ENCODE peak calls at places on chromosomes 11 and 22, in six cellular contexts. One of them, this sample, is unnamed.

GRCh38 chr11:79253280-79253679 is 187.6 kb downstream of the TENM4 start:
- DNase-seq in HFFc6: no peak
- DNase-seq in left ventricle myocardium inferior: no peak
- DNase-seq in H1: no peak
- DNase-seq in astrocyte of the spinal cord: no peak
- DNase-seq in heart right ventricle: no peak
- DNase-seq in this sample: no peak

GRCh38 chr11:69320326-69320725 is 26.4 kb downstream of the MYEOV start:
- DNase-seq in HFFc6: no peak
- DNase-seq in astrocyte of the spinal cord: no peak
- DNase-seq in H1: no peak
- DNase-seq in left ventricle myocardium inferior: no peak
- DNase-seq in heart right ventricle: no peak
- DNase-seq in this sample: no peak

GRCh38 chr22:50570861-50571260 is 7.4 kb downstream of the CPT1B start:
- DNase-seq in heart right ventricle: no peak
- DNase-seq in HFFc6: no peak
- DNase-seq in H1: no peak
- DNase-seq in astrocyte of the spinal cord: no peak
- DNase-seq in left ventricle myocardium inferior: no peak
- DNase-seq in this sample: no peak

GRCh38 chr11:36253238-36253637 is 36.0 kb downstream of the COMMD9 start:
- DNase-seq in heart right ventricle: no peak
- DNase-seq in H1: no peak
- DNase-seq in HFFc6: no peak
- DNase-seq in astrocyte of the spinal cord: no peak
- DNase-seq in left ventricle myocardium inferior: no peak
- DNase-seq in this sample: no peak

GRCh38 chr11:65767406-65767805 is 13.4 kb downstream of the AP5B1 start:
- DNase-seq in astrocyte of the spinal cord: no peak
- DNase-seq in HFFc6: no peak
- DNase-seq in left ventricle myocardium inferior: no peak
- DNase-seq in H1: no peak
- DNase-seq in heart right ventricle: no peak
- DNase-seq in this sample: no peak

GRCh38 chr22:19476023-19476422 is 3.0 kb downstream of the UFD1 start:
- DNase-seq in heart right ventricle: no peak
- DNase-seq in astrocyte of the spinal cord: no peak
- DNase-seq in HFFc6: no peak
- DNase-seq in H1: no peak
- DNase-seq in left ventricle myocardium inferior: no peak
- DNase-seq in this sample: no peak

GRCh38 chr11:130548491-130548833 is 100.0 kb downstream of the ADAMTS15 start:
- DNase-seq in HFFc6: no peak
- DNase-seq in left ventricle myocardium inferior: no peak
- DNase-seq in heart right ventricle: no peak
- DNase-seq in H1: no peak
- DNase-seq in astrocyte of the spinal cord: no peak
- DNase-seq in this sample: no peak

GRCh38 chr22:24730864-24731263 is 43.7 kb downstream of the PIWIL3 start:
- DNase-seq in heart right ventricle: no peak
- DNase-seq in H1: no peak
- DNase-seq in astrocyte of the spinal cord: no peak
- DNase-seq in left ventricle myocardium inferior: no peak
- DNase-seq in HFFc6: no peak
- DNase-seq in this sample: no peak

GRCh38 chr11:70742553-70743291 is 344.4 kb downstream of the CTTN start:
- DNase-seq in left ventricle myocardium inferior: no peak
- DNase-seq in astrocyte of the spinal cord: no peak
- DNase-seq in HFFc6: no peak
- DNase-seq in heart right ventricle: no peak
- DNase-seq in H1: peak; percentile 82
- DNase-seq in this sample: no peak

GRCh38 chr22:48665286-48666010 is 1162.2 kb downstream of the BRD1 start:
- DNase-seq in HFFc6: no peak
- DNase-seq in astrocyte of the spinal cord: no peak
- DNase-seq in H1: no peak
- DNase-seq in heart right ventricle: no peak
- DNase-seq in left ventricle myocardium inferior: no peak
- DNase-seq in this sample: no peak

GRCh38 chr11:44964526-44965209 is 14.0 kb upstream of the TP53I11 start:
- DNase-seq in astrocyte of the spinal cord: no peak
- DNase-seq in HFFc6: no peak
- DNase-seq in heart right ventricle: no peak
- DNase-seq in H1: no peak
- DNase-seq in left ventricle myocardium inferior: no peak
- DNase-seq in this sample: no peak

GRCh38 chr22:37659066-37659896 is 758 bp downstream of the PDXP start:
- DNase-seq in left ventricle myocardium inferior: no peak
- DNase-seq in astrocyte of the spinal cord: no peak
- DNase-seq in heart right ventricle: no peak
- DNase-seq in HFFc6: no peak
- DNase-seq in H1: no peak
- DNase-seq in this sample: no peak

GRCh38 chr22:50473855-50474671 is 772 bp downstream of the SBF1 start:
- DNase-seq in heart right ventricle: peak; percentile 40
- DNase-seq in H1: no peak
- DNase-seq in astrocyte of the spinal cord: peak; percentile 49
- DNase-seq in left ventricle myocardium inferior: peak; percentile 33
- DNase-seq in HFFc6: peak; percentile 42
- DNase-seq in this sample: no peak

GRCh38 chr11:120316880-120317688 is 8.0 kb upstream of the TLCD5 start:
- DNase-seq in left ventricle myocardium inferior: peak; percentile 68
- DNase-seq in astrocyte of the spinal cord: no peak
- DNase-seq in H1: no peak
- DNase-seq in heart right ventricle: peak; percentile 57
- DNase-seq in HFFc6: no peak
- DNase-seq in this sample: no peak

GRCh38 chr11:103958475-103959215 is 77.8 kb upstream of the DDI1 start:
- DNase-seq in left ventricle myocardium inferior: no peak
- DNase-seq in H1: no peak
- DNase-seq in astrocyte of the spinal cord: no peak
- DNase-seq in heart right ventricle: no peak
- DNase-seq in HFFc6: no peak
- DNase-seq in this sample: no peak

GRCh38 chr11:67584205-67584880 is 731 bp downstream of the GSTP1 start:
- DNase-seq in HFFc6: peak; percentile 48
- DNase-seq in H1: peak; percentile 60
- DNase-seq in heart right ventricle: peak; percentile 78
- DNase-seq in left ventricle myocardium inferior: peak; percentile 75
- DNase-seq in astrocyte of the spinal cord: peak; percentile 48
- DNase-seq in this sample: peak; percentile 41

GRCh38 chr11:46381046-46381835 is at the start of gene MDK:
- DNase-seq in HFFc6: no peak
- DNase-seq in left ventricle myocardium inferior: no peak
- DNase-seq in astrocyte of the spinal cord: no peak
- DNase-seq in heart right ventricle: peak; percentile 32
- DNase-seq in H1: peak; percentile 83
- DNase-seq in this sample: peak; percentile 48

GRCh38 chr22:19868773-19869471 is 14.2 kb upstream of the GNB1L start:
- DNase-seq in left ventricle myocardium inferior: peak; percentile 6
- DNase-seq in astrocyte of the spinal cord: peak; percentile 13
- DNase-seq in HFFc6: no peak
- DNase-seq in H1: peak; percentile 49
- DNase-seq in heart right ventricle: no peak
- DNase-seq in this sample: no peak

GRCh38 chr11:99973993-99974392 is 713.1 kb upstream of the ARHGAP42 start:
- DNase-seq in astrocyte of the spinal cord: no peak
- DNase-seq in left ventricle myocardium inferior: no peak
- DNase-seq in HFFc6: no peak
- DNase-seq in H1: no peak
- DNase-seq in heart right ventricle: no peak
- DNase-seq in this sample: no peak

GRCh38 chr11:131581006-131581405 is 210.6 kb downstream of the NTM start:
- DNase-seq in heart right ventricle: no peak
- DNase-seq in astrocyte of the spinal cord: no peak
- DNase-seq in H1: no peak
- DNase-seq in HFFc6: no peak
- DNase-seq in left ventricle myocardium inferior: no peak
- DNase-seq in this sample: no peak

GRCh38 chr11:131588057-131588456 is 217.6 kb downstream of the NTM start:
- DNase-seq in astrocyte of the spinal cord: no peak
- DNase-seq in heart right ventricle: no peak
- DNase-seq in H1: no peak
- DNase-seq in HFFc6: no peak
- DNase-seq in left ventricle myocardium inferior: no peak
- DNase-seq in this sample: no peak

GRCh38 chr11:131583823-131584222 is 213.4 kb downstream of the NTM start:
- DNase-seq in heart right ventricle: no peak
- DNase-seq in HFFc6: no peak
- DNase-seq in left ventricle myocardium inferior: no peak
- DNase-seq in astrocyte of the spinal cord: no peak
- DNase-seq in H1: no peak
- DNase-seq in this sample: no peak

GRCh38 chr11:131582021-131582531 is 211.7 kb downstream of the NTM start:
- DNase-seq in left ventricle myocardium inferior: no peak
- DNase-seq in HFFc6: no peak
- DNase-seq in astrocyte of the spinal cord: no peak
- DNase-seq in H1: no peak
- DNase-seq in heart right ventricle: no peak
- DNase-seq in this sample: no peak

DNA sequence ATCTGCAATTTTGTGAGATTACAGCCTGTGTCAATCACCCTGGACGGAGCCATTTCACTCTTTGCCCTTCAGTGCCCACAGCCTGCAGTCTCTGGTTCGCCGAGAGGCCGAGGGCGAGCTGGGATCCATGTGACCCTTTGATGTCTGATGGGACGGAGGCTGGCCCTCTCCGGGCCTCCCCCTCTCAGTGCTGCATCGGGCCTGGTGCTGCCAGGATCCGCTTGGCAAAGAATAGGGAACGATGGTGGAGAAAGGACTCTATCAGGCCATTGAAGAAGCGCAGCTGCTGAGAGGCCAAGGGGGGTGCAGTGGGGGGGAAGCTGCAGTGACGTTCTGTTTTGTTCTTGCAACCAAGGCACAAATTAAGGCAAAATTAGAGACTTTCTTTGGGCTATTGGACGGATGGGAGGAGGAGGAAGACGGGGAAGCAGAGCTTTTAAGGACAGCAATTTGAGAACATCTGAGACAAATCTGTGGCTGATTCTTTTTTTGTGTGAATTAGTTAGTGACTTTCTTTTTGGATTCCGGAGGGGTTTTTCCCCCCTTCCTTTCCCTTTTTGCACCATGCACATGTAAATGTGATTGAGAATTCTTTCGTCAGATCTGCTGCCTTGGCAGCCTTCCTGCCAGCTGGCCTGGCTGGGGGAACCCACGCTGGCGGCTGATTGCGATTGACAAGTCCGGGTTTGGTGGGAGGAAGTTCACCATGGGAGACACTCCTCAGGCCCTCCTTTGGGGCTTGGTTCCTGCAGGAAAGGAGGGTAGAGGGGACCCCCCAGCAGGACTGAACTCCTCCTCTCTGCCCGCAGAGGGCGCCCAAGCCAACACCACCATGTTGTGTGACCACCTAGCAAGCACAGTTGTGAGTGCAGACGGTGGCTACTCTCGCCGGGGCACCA is 214.5 kb downstream of the NTM start:
- DNase-seq in astrocyte of the spinal cord: no peak
- DNase-seq in left ventricle myocardium inferior: peak; percentile 15
- DNase-seq in heart right ventricle: no peak
- DNase-seq in H1: peak; percentile 91
- DNase-seq in HFFc6: no peak
- DNase-seq in this sample: peak; percentile 25
- TF ChIP-seq CTCF in astrocyte of the spinal cord: peak; percentile 49
- TF ChIP-seq CTCF in left ventricle myocardium inferior: peak; percentile 31
- TF ChIP-seq CTCF in heart right ventricle: peak; percentile 15
- TF ChIP-seq CTCF in H1: peak; percentile 91
- TF ChIP-seq CTCF in HFFc6: peak; percentile 63
- TF ChIP-seq CTCF in this sample: peak; percentile 24

GRCh38 chr11:77372736-77373135 is 71.2 kb upstream of the GDPD4 start:
- DNase-seq in astrocyte of the spinal cord: no peak
- DNase-seq in H1: no peak
- DNase-seq in HFFc6: no peak
- DNase-seq in left ventricle myocardium inferior: no peak
- DNase-seq in heart right ventricle: no peak
- DNase-seq in this sample: no peak

GRCh38 chr11:77374611-77375031 is 73.1 kb upstream of the GDPD4 start:
- DNase-seq in left ventricle myocardium inferior: no peak
- DNase-seq in HFFc6: peak; percentile 17
- DNase-seq in astrocyte of the spinal cord: peak; percentile 28
- DNase-seq in H1: no peak
- DNase-seq in heart right ventricle: no peak
- DNase-seq in this sample: no peak

GRCh38 chr11:77371646-77372045 is 70.2 kb upstream of the GDPD4 start:
- DNase-seq in heart right ventricle: no peak
- DNase-seq in H1: no peak
- DNase-seq in left ventricle myocardium inferior: no peak
- DNase-seq in astrocyte of the spinal cord: no peak
- DNase-seq in HFFc6: no peak
- DNase-seq in this sample: no peak

GRCh38 chr11:77374108-77374507 is 72.6 kb upstream of the GDPD4 start:
- DNase-seq in astrocyte of the spinal cord: peak; percentile 31
- DNase-seq in H1: no peak
- DNase-seq in heart right ventricle: no peak
- DNase-seq in left ventricle myocardium inferior: no peak
- DNase-seq in HFFc6: peak; percentile 8
- DNase-seq in this sample: no peak

GRCh38 chr11:77370217-77370616 is 68.7 kb upstream of the GDPD4 start:
- DNase-seq in left ventricle myocardium inferior: no peak
- DNase-seq in astrocyte of the spinal cord: no peak
- DNase-seq in HFFc6: no peak
- DNase-seq in heart right ventricle: no peak
- DNase-seq in H1: no peak
- DNase-seq in this sample: no peak
- TF ChIP-seq CTCF in left ventricle myocardium inferior: no peak
- TF ChIP-seq CTCF in astrocyte of the spinal cord: no peak
- TF ChIP-seq CTCF in HFFc6: peak; percentile 44
- TF ChIP-seq CTCF in heart right ventricle: no peak
- TF ChIP-seq CTCF in H1: no peak
- TF ChIP-seq CTCF in this sample: no peak

GRCh38 chr11:118290923-118291322 is 13.6 kb upstream of the CD3E start:
- DNase-seq in astrocyte of the spinal cord: no peak
- DNase-seq in heart right ventricle: no peak
- DNase-seq in H1: no peak
- DNase-seq in HFFc6: peak; percentile 12
- DNase-seq in left ventricle myocardium inferior: no peak
- DNase-seq in this sample: peak; percentile 50
- TF ChIP-seq CTCF in astrocyte of the spinal cord: no peak
- TF ChIP-seq CTCF in heart right ventricle: peak; percentile 54
- TF ChIP-seq CTCF in H1: no peak
- TF ChIP-seq CTCF in HFFc6: peak; percentile 51
- TF ChIP-seq CTCF in left ventricle myocardium inferior: peak; percentile 65
- TF ChIP-seq CTCF in this sample: peak; percentile 61

GRCh38 chr11:31636983-31637382 is 127.4 kb downstream of the ELP4 start:
- DNase-seq in HFFc6: no peak
- DNase-seq in left ventricle myocardium inferior: no peak
- DNase-seq in heart right ventricle: no peak
- DNase-seq in H1: no peak
- DNase-seq in astrocyte of the spinal cord: no peak
- DNase-seq in this sample: no peak

GRCh38 chr11:31645747-31646146 is 136.2 kb downstream of the ELP4 start:
- DNase-seq in H1: no peak
- DNase-seq in heart right ventricle: no peak
- DNase-seq in HFFc6: peak; percentile 73
- DNase-seq in astrocyte of the spinal cord: peak; percentile 89
- DNase-seq in left ventricle myocardium inferior: no peak
- DNase-seq in this sample: no peak

GRCh38 chr11:31640611-31641010 is 131.0 kb downstream of the ELP4 start:
- DNase-seq in left ventricle myocardium inferior: no peak
- DNase-seq in H1: no peak
- DNase-seq in astrocyte of the spinal cord: no peak
- DNase-seq in heart right ventricle: no peak
- DNase-seq in HFFc6: no peak
- DNase-seq in this sample: no peak

GRCh38 chr11:31643831-31644230 is 134.3 kb downstream of the ELP4 start:
- DNase-seq in HFFc6: peak; percentile 28
- DNase-seq in H1: no peak
- DNase-seq in astrocyte of the spinal cord: peak; percentile 67
- DNase-seq in left ventricle myocardium inferior: no peak
- DNase-seq in heart right ventricle: no peak
- DNase-seq in this sample: no peak

GRCh38 chr11:31641477-31642062 is 132.0 kb downstream of the ELP4 start:
- DNase-seq in H1: peak; percentile 59
- DNase-seq in heart right ventricle: no peak
- DNase-seq in astrocyte of the spinal cord: peak; percentile 44
- DNase-seq in HFFc6: peak; percentile 11
- DNase-seq in left ventricle myocardium inferior: no peak
- DNase-seq in this sample: no peak
- TF ChIP-seq CTCF in H1: peak; percentile 54
- TF ChIP-seq CTCF in heart right ventricle: peak; percentile 60
- TF ChIP-seq CTCF in astrocyte of the spinal cord: peak; percentile 72
- TF ChIP-seq CTCF in HFFc6: peak; percentile 85
- TF ChIP-seq CTCF in left ventricle myocardium inferior: peak; percentile 70
- TF ChIP-seq CTCF in this sample: peak; percentile 53

This sample was measured in GM10248.